ENCODE peak calls at places on chromosomes 7 and 10, in six cellular contexts. D is Peyer's patch; G is anterior cingulate cortex; V is activated CD8-positive, alpha-beta T cell treated with anti-CD3 and anti-CD28 coated beads, Interleukin-2, amount 10 ng/mL, durations not matched to agents 7 days and 5 days; I is ELR; M is head of caudate nucleus. E is an unnamed sample.

GRCh38 chr10:46268076-46268881 is 18.5 kb upstream of the ANTXRL start:
- DNase-seq in D (no peak), G (no peak), V (peak), I (no peak), M (no peak), E (no peak)

GRCh38 chr7:51539840-51540239 is 223.2 kb upstream of the COBL start:
- DNase-seq in D (no peak), G (no peak), V (no peak), I (no peak), M (no peak), E (no peak)

GRCh38 chr10:15725603-15726002 is 5.9 kb upstream of the ITGA8 start:
- DNase-seq in D (no peak), G (no peak), V (no peak), I (peak), M (no peak), E (no peak)

GRCh38 chr7:87833130-87833529 is 43.0 kb downstream of the SLC25A40 start:
- DNase-seq in D (no peak), G (no peak), V (no peak), I (peak), M (no peak), E (no peak)

GRCh38 chr7:128458956-128459355 is 3.3 kb downstream of the HILPDA start:
- DNase-seq in D (no peak), G (no peak), V (peak), I (no peak), M (no peak), E (no peak)

GRCh38 chr7:100019908-100020307 is 4.5 kb downstream of the ZKSCAN1 start:
- DNase-seq in D (no peak), G (no peak), V (no peak), I (no peak), M (no peak), E (no peak)

GRCh38 chr10:99993994-99994689 is 15.6 kb downstream of the DNMBP start:
- DNase-seq in D (no peak), G (no peak), V (peak), I (peak), M (peak), E (no peak)

GRCh38 chr10:24414597-24414996 is 205.7 kb downstream of the KIAA1217 start:
- DNase-seq in D (no peak), G (no peak), V (no peak), I (no peak), M (no peak), E (no peak)

GRCh38 chr7:131909151-131909768 is 352.8 kb upstream of the PODXL start:
- DNase-seq in D (peak), G (no peak), V (no peak), I (no peak), M (no peak), E (peak)

GRCh38 chr10:125136087-125136486 is 24.3 kb downstream of the CTBP2 start:
- DNase-seq in D (peak), G (no peak), V (no peak), I (no peak), M (no peak), E (no peak)

GRCh38 chr10:130763491-130763890 is 548.0 kb downstream of the TCERG1L start:
- DNase-seq in D (peak), G (no peak), V (no peak), I (no peak), M (no peak), E (no peak)

GRCh38 chr7:96212474-96212873 is 109.4 kb downstream of the SLC25A13 start:
- DNase-seq in D (no peak), G (no peak), V (no peak), I (no peak), M (no peak), E (no peak)

GRCh38 chr7:56115852-56116538 is at the start of gene NUPR2:
- DNase-seq in D (no peak), G (no peak), V (no peak), I (no peak), M (no peak), E (no peak)

GRCh38 chr7:113698556-113699220 is 220.1 kb downstream of the PPP1R3A start:
- DNase-seq in D (no peak), G (no peak), V (no peak), I (peak), M (no peak), E (no peak)

GRCh38 chr10:31697271-31698168 is 231.1 kb downstream of the ARHGAP12 start:
- DNase-seq in D (peak), G (peak), V (no peak), I (peak), M (peak), E (no peak)

GRCh38 chr7:64300641-64301405 is 12.9 kb upstream of the ZNF736 start:
- DNase-seq in D (no peak), G (no peak), V (peak), I (no peak), M (no peak), E (peak)

GRCh38 chr7:33494473-33494872 is 365.1 kb downstream of the BBS9 start:
- DNase-seq in D (no peak), G (no peak), V (no peak), I (no peak), M (no peak), E (no peak)

GRCh38 chr10:108783897-108784296 is 1139.4 kb downstream of the XPNPEP1 start:
- DNase-seq in D (no peak), G (no peak), V (peak), I (peak), M (peak), E (no peak)

GRCh38 chr10:52517017-52517416 is 202.9 kb downstream of the DKK1 start:
- DNase-seq in D (no peak), G (no peak), V (no peak), I (no peak), M (no peak), E (no peak)

GRCh38 chr7:96388620-96389383 is 66.9 kb upstream of the SLC25A13 start:
- DNase-seq in D (no peak), G (no peak), V (no peak), I (peak), M (no peak), E (no peak)

GRCh38 chr10:86758231-86759072 is 2.0 kb downstream of the BMPR1A start:
- DNase-seq in D (no peak), G (no peak), V (no peak), I (peak), M (no peak), E (no peak)

GRCh38 chr10:125792342-125793063 is 16.9 kb upstream of the MMP21 start:
- DNase-seq in D (no peak), G (no peak), V (no peak), I (no peak), M (no peak), E (no peak)

GRCh38 chr7:17005277-17005676 is 123.5 kb upstream of the AGR3 start:
- DNase-seq in D (no peak), G (no peak), V (no peak), I (no peak), M (no peak), E (no peak)

GRCh38 chr10:109934958-109935793 is 11.9 kb upstream of the XPNPEP1 start:
- DNase-seq in D (no peak), G (no peak), V (peak), I (no peak), M (no peak), E (no peak)

GRCh38 chr10:12027539-12027938 is 15.1 kb downstream of the UPF2 start:
- DNase-seq in D (no peak), G (no peak), V (no peak), I (no peak), M (no peak), E (no peak)

GRCh38 chr7:54394877-54395276 is 147.3 kb upstream of the VSTM2A start:
- DNase-seq in D (no peak), G (no peak), V (no peak), I (no peak), M (no peak), E (no peak)

GRCh38 chr7:45578467-45578866 is 4.3 kb downstream of the ADCY1 start:
- DNase-seq in D (no peak), G (no peak), V (no peak), I (no peak), M (no peak), E (no peak)

GRCh38 chr7:45033261-45033930 is 33.4 kb downstream of the CCM2 start:
- DNase-seq in D (no peak), G (no peak), V (peak), I (peak), M (no peak), E (no peak)

GRCh38 chr7:150975536-150976285 is 2.4 kb downstream of the KCNH2 start:
- DNase-seq in D (no peak), G (no peak), V (no peak), I (no peak), M (no peak), E (no peak)

GRCh38 chr7:33853361-33854062 is 51.8 kb upstream of the BMPER start:
- DNase-seq in D (no peak), G (no peak), V (no peak), I (peak), M (no peak), E (no peak)

GRCh38 chr10:102628451-102628911 is 15.8 kb upstream of the TRIM8 start:
- DNase-seq in D (no peak), G (peak), V (no peak), I (peak), M (peak), E (peak)

GRCh38 chr7:22443370-22444180 is 56.4 kb downstream of the STEAP1B start:
- DNase-seq in D (no peak), G (no peak), V (no peak), I (peak), M (no peak), E (no peak)

GRCh38 chr10:118763202-118763988 is 8.6 kb upstream of the CACUL1 start:
- DNase-seq in D (no peak), G (no peak), V (no peak), I (no peak), M (no peak), E (no peak)

GRCh38 chr7:42593860-42594259 is 318.0 kb downstream of the C7orf25 start:
- DNase-seq in D (no peak), G (no peak), V (no peak), I (no peak), M (no peak), E (no peak)

E was measured in pancreas.